ENCODE peak calls at places on chromosome X, in nine cellular contexts. K is keratinocyte; F is CD8-positive, alpha-beta T cell; M is mucosa of descending colon; R is CD4-positive, CD25-positive, alpha-beta regulatory T cell; E is H1; A is NT2/D1; P is GM06990; O is fibroblast of mammary gland. G is an unnamed sample.
A peak's percentile ranks its signal among the peaks of the same experiment; 100 is the strongest.

GRCh38 chrX:102917801-102918200 is 19.3 kb upstream of the RAB40AL start:
- DNase-seq in O (no peak), K (no peak), R (no peak), F (no peak), M (no peak), E (no peak), A (no peak), P (no peak), G (no peak)

GRCh38 chrX:115603534-115604074 is 42.6 kb downstream of the PLS3 start:
- DNase-seq in A (no peak), K (no peak), O (no peak), E (no peak), R (no peak), M (no peak), P (no peak), F (no peak), G (no peak)

GRCh38 chrX:119482497-119483480 is 14.5 kb downstream of the SLC25A5 start:
- DNase-seq in O (peak; percentile 35), F (peak; percentile 24), E (no peak), A (peak; percentile 55), M (peak; percentile 85), R (peak; percentile 67), K (no peak), P (peak; percentile 66), G (peak; percentile 66)

GRCh38 chrX:118682258-118683014 is 45.0 kb upstream of the IL13RA1 start:
- DNase-seq in K (no peak), M (no peak), P (no peak), F (no peak), O (no peak), R (no peak), A (no peak), E (no peak), G (no peak)

GRCh38 chrX:16394290-16394689 is 227.0 kb downstream of the MAGEB17 start:
- DNase-seq in F (no peak), O (no peak), M (no peak), P (no peak), K (no peak), E (no peak), A (no peak), R (no peak), G (peak; percentile 17)

GRCh38 chrX:95058815-95059214 is 1384.8 kb downstream of the FAM133A start:
- DNase-seq in O (peak; percentile 83), K (no peak), A (no peak), M (no peak), R (no peak), P (no peak), E (no peak), F (no peak), G (no peak)

GRCh38 chrX:154142386-154142785 is 1.7 kb upstream of the OPN1LW start:
- DNase-seq in E (no peak), K (no peak), F (no peak), M (no peak), R (no peak), P (no peak), O (no peak), A (no peak), G (no peak)

GRCh38 chrX:11100281-11101035 is 10.7 kb upstream of the HCCS start:
- DNase-seq in K (no peak), O (peak; percentile 69), P (no peak), R (peak; percentile 6), F (no peak), A (peak; percentile 28), M (no peak), E (no peak), G (peak; percentile 21)

GRCh38 chrX:38940547-38940946 is 139.3 kb downstream of the MID1IP1 start:
- DNase-seq in K (no peak), E (no peak), A (no peak), R (no peak), F (no peak), P (no peak), M (no peak), O (peak; percentile 57), G (no peak)

GRCh38 chrX:94058728-94059382 is 384.8 kb downstream of the FAM133A start:
- DNase-seq in O (peak; percentile 8), M (no peak), R (peak; percentile 7), A (no peak), E (no peak), P (no peak), K (no peak), F (no peak), G (peak; percentile 27)

GRCh38 chrX:69069876-69070275 is 95.4 kb downstream of the PJA1 start:
- DNase-seq in K (no peak), P (no peak), M (no peak), F (no peak), A (no peak), R (no peak), O (no peak), E (no peak), G (no peak)

GRCh38 chrX:70960728-70961127 is 29.8 kb upstream of the SLC7A3 start:
- DNase-seq in P (no peak), M (no peak), K (no peak), E (no peak), F (no peak), O (no peak), A (peak; percentile 11), R (no peak), G (no peak)

GRCh38 chrX:13387656-13388421 is 68.0 kb upstream of the ATXN3L start:
- DNase-seq in K (no peak), P (peak; percentile 16), E (no peak), R (peak; percentile 14), O (peak; percentile 62), A (no peak), M (no peak), F (no peak), G (no peak)

GRCh38 chrX:86806786-86807185 is 658.5 kb downstream of the DACH2 start:
- DNase-seq in F (no peak), M (no peak), K (no peak), A (peak; percentile 20), P (no peak), R (peak; percentile 1), E (no peak), O (peak; percentile 1), G (no peak)

GRCh38 chrX:110852180-110852579 is 56.6 kb upstream of the CHRDL1 start:
- DNase-seq in A (no peak), F (no peak), M (no peak), R (peak; percentile 8), O (peak; percentile 33), K (no peak), E (no peak), P (no peak), G (no peak)

GRCh38 chrX:31350808-31351074 is 278.9 kb upstream of the FTHL17 start:
- DNase-seq in A (no peak), P (no peak), O (no peak), K (no peak), F (no peak), R (no peak), M (no peak), E (no peak), G (no peak)

GRCh38 chrX:102727761-102728160 is 7.2 kb downstream of the GPRASP3 start:
- DNase-seq in O (no peak), K (no peak), M (no peak), F (no peak), E (no peak), R (no peak), P (no peak), A (no peak), G (no peak)

GRCh38 chrX:109390556-109390955 is 91.3 kb downstream of the GUCY2F start:
- DNase-seq in R (no peak), F (no peak), E (no peak), A (no peak), O (no peak), K (no peak), M (no peak), P (no peak), G (no peak)

DNA sequence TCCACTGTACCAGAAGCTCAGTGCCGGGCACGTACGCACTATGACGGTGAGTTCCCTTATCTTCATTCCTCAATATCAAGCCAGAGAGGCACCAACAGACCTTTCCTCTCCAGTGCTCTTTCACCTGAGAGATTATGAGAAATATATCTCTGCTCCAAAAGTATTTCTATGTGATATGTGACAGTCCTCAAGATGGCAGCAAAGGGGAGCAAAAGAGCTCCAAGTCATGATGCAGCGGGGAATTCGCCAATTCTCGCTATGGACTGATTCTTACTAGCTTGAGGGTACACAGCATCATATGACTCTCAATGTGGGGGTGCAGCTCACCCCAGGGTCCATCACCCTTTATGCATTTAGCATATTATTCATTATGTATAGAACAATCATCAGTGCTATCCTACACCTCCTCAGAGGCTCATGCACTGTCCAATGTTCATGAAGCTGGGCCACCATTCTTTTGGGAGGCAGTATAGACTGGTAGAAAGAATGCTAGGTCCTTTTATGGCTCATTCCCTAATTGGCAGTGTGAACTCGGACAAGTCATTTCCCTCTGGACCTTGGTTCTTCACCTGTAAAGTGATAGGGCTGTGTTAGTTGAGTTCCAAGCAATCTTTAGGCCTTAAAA is 12.8 kb upstream of the IQSEC2 start:
- DNase-seq in E (no peak), M (no peak), O (peak; percentile 32), R (peak; percentile 30), A (no peak), K (no peak), F (no peak), P (no peak), G (no peak)
- H3K4me3 ChIP-seq in E (no peak overlapping the region), M (no peak overlapping the region), O (no peak overlapping the region), R (no peak overlapping the region), A (no peak overlapping the region), K (no peak overlapping the region), F (no peak overlapping the region), P (no peak overlapping the region), G (no peak overlapping the region)

DNA sequence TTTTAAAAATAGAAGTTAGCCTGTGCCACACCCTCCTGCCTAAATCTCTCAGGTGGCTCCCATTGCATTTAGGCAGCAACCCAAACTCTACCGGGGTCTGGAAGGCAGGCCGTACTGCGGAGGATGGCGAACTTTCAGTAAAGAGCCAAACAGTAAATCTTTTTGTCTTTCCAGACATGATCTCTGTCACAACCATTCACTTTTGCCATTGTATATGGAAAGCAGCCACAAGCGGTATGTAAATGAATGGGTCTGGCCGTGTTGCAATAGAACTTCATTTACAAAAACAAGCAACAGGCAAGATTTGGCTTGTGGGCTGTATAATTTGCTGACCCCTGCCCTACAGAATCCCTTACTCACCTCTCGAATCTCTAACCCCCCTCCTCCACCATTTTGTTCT is 3.3 kb downstream of the RADX start:
- DNase-seq in K (no peak), F (no peak), M (no peak), O (no peak), E (no peak), R (no peak), A (no peak), P (no peak), G (no peak)
- H3K4me3 ChIP-seq in K (peak overlapping the region; percentile 40), F (no peak overlapping the region), M (no peak overlapping the region), O (no peak overlapping the region), E (no peak overlapping the region), R (no peak overlapping the region), A (no peak overlapping the region), P (no peak overlapping the region), G (no peak overlapping the region)

GRCh38 chrX:36961590-36961989 is 46.6 kb upstream of the FAM47C start:
- DNase-seq in R (no peak), M (no peak), O (no peak), F (no peak), A (no peak), E (no peak), K (no peak), P (no peak), G (no peak)
- H3K4me3 ChIP-seq in R (no peak overlapping the region), M (no peak overlapping the region), O (no peak overlapping the region), F (no peak overlapping the region), A (no peak overlapping the region), E (no peak overlapping the region), K (no peak overlapping the region), P (no peak overlapping the region), G (no peak overlapping the region)

DNA sequence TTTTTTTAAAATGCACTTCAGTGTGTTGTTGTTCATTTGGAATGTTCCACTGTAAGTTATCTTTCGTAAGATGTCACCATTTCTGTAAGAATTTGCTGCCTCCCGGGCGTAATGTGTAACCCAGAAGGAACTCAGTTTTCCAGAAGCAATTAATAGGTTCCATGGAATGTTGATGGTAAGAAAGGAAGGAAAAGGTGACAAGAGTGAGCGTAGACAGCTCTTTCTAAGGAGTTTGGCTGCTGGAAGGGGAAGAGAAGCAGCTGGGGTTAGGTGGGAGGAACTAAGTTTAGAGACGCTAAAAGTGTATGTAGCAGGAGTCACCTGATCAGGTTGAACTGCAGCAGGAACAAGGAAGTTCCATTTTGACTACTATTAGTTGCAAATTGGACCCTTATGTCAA is 35.9 kb downstream of the PNMA5 start:
- DNase-seq in P (no peak), A (no peak), F (no peak), K (no peak), M (no peak), O (no peak), R (peak; percentile 31), E (no peak), G (no peak)
- H3K4me3 ChIP-seq in P (no peak overlapping the region), A (no peak overlapping the region), F (peak overlapping the region; percentile 29), K (no peak overlapping the region), M (no peak overlapping the region), O (peak overlapping the region; percentile 34), R (no peak overlapping the region), E (no peak overlapping the region), G (no peak overlapping the region)

G was measured in adrenal gland.